ENCODE peak calls at places on chromosomes 4 and X, in four cellular contexts. E, F, G and B are unnamed samples.

GRCh38 chr4:86223472-86223871 is 136.4 kb downstream of the MAPK10 start:
- DNase-seq in G (no peak), E (no peak), F (peak; percentile 46), B (no peak)

GRCh38 chr4:13539047-13539720 is 5.1 kb downstream of the NKX3-2 start:
- DNase-seq in E (no peak), G (no peak), F (no peak), B (no peak)

GRCh38 chr4:76526585-76526990 is 91.6 kb downstream of the SHROOM3 start:
- DNase-seq in F (peak; percentile 79), E (no peak), G (no peak), B (no peak)

GRCh38 chrX:79081895-79082512 is 62.5 kb upstream of the GPR174 start:
- DNase-seq in G (peak; percentile 61), F (peak; percentile 12), E (no peak), B (no peak)

GRCh38 chr4:164807611-164808010 is 53.7 kb downstream of the SMIM31 start:
- DNase-seq in F (peak; percentile 79), E (no peak), G (no peak), B (no peak)

GRCh38 chr4:48227662-48228061 is 42.0 kb downstream of the TEC start:
- DNase-seq in G (no peak), F (no peak), E (no peak), B (no peak)

GRCh38 chr4:1112174-1112820 is 1.1 kb downstream of the RNF212 start:
- DNase-seq in E (no peak), F (no peak), G (no peak), B (no peak)

GRCh38 chr4:751676-752075 is 46.0 kb downstream of the PCGF3 start:
- DNase-seq in E (no peak), G (no peak), F (peak; percentile 58), B (no peak)

GRCh38 chrX:52923781-52924241 is 26.7 kb downstream of the FAM156B start:
- DNase-seq in F (peak; percentile 65), G (peak; percentile 46), E (no peak), B (no peak)

GRCh38 chr4:25058796-25059195 is 28.1 kb upstream of the LGI2 start:
- DNase-seq in G (no peak), F (no peak), E (no peak), B (no peak)

GRCh38 chr4:158624889-158625478 is 46.7 kb downstream of the C4orf46 start:
- DNase-seq in E (no peak), G (peak; percentile 11), F (peak; percentile 64), B (no peak)

GRCh38 chr4:83629945-83630684 is 94.2 kb downstream of the GPAT3 start:
- DNase-seq in E (no peak), F (peak; percentile 78), G (no peak), B (no peak)

GRCh38 chrX:13000311-13000811 is 25.5 kb downstream of the TMSB4X start:
- DNase-seq in E (no peak), F (no peak), G (peak; percentile 90), B (no peak)

GRCh38 chr4:181254771-181255170 is 988.4 kb upstream of the TENM3 start:
- DNase-seq in F (no peak), G (no peak), E (no peak), B (no peak)

GRCh38 chr4:4480685-4481393 is 61.0 kb downstream of the STX18 start:
- DNase-seq in F (peak; percentile 33), E (no peak), G (no peak), B (no peak)

GRCh38 chrX:38514014-38514854 is 47.1 kb upstream of the TSPAN7 start:
- DNase-seq in G (no peak), E (no peak), F (no peak), B (no peak)

GRCh38 chr4:13544556-13545393 is 467 bp upstream of the NKX3-2 start:
- DNase-seq in G (no peak), F (peak; percentile 48), E (no peak), B (no peak)

GRCh38 chr4:19776021-19776459 is 475.7 kb upstream of the SLIT2 start:
- DNase-seq in G (no peak), F (peak; percentile 99), E (no peak), B (no peak)

GRCh38 chrX:19839770-19840254 is 47.6 kb downstream of the SH3KBP1 start:
- DNase-seq in F (peak; percentile 24), G (peak; percentile 64), E (no peak), B (no peak)

GRCh38 chrX:154719132-154719675 is 31.7 kb downstream of the GAB3 start:
- DNase-seq in F (peak; percentile 84), E (no peak), G (no peak), B (peak; percentile 15)

GRCh38 chr4:20288846-20289512 is 37.3 kb downstream of the SLIT2 start:
- DNase-seq in G (no peak), E (no peak), F (peak; percentile 39), B (no peak)

GRCh38 chr4:41362647-41363383 is 106.1 kb downstream of the UCHL1 start:
- DNase-seq in E (no peak), G (no peak), F (peak; percentile 41), B (no peak)

GRCh38 chrX:47222776-47223350 is 4.4 kb downstream of the CDK16 start:
- DNase-seq in F (no peak), G (no peak), E (peak; percentile 27), B (no peak)

GRCh38 chr4:110540606-110541440 is 64.9 kb downstream of the ENPEP start:
- DNase-seq in G (no peak), F (peak; percentile 91), E (no peak), B (no peak)

GRCh38 chr4:137307806-137308205 is 224.5 kb downstream of the PCDH18 start:
- DNase-seq in G (no peak), E (no peak), F (peak; percentile 84), B (no peak)

GRCh38 chrX:50157545-50158125 is 43.2 kb downstream of the AKAP4 start:
- DNase-seq in F (no peak), E (no peak), G (no peak), B (no peak)

GRCh38 chr4:72971572-72971971 is 97.9 kb downstream of the COX18 start:
- DNase-seq in G (no peak), E (no peak), F (peak; percentile 98), B (no peak)

GRCh38 chr4:4782969-4783368 is 76.5 kb upstream of the MSX1 start:
- DNase-seq in F (no peak), G (no peak), E (no peak), B (no peak)

GRCh38 chr4:87839309-87839946 is 6.7 kb downstream of the MEPE start:
- DNase-seq in F (peak; percentile 37), G (no peak), E (no peak), B (no peak)

GRCh38 chrX:44400588-44400987 is 57.1 kb upstream of the EFHC2 start:
- DNase-seq in F (peak; percentile 97), E (no peak), G (no peak), B (no peak)

GRCh38 chr4:25131396-25131795 is 28.9 kb downstream of the SEPSECS start:
- DNase-seq in E (no peak), F (no peak), G (no peak), B (no peak)

GRCh38 chr4:25767877-25768475 is 94.8 kb downstream of the SEL1L3 start:
- DNase-seq in E (no peak), F (peak; percentile 63), G (no peak), B (no peak)

GRCh38 chrX:84219551-84219950 is 31.6 kb upstream of the RPS6KA6 start:
- DNase-seq in E (no peak), F (peak; percentile 55), G (no peak), B (no peak)

GRCh38 chr4:26609868-26610267 is 26.0 kb downstream of the TBC1D19 start:
- DNase-seq in G (no peak), E (no peak), F (no peak), B (no peak)

GRCh38 chr4:172851534-172851933 is 317.1 kb upstream of the GALNT7 start:
- DNase-seq in G (no peak), E (no peak), F (no peak), B (no peak)
- H3K9me3 ChIP-seq in G (no peaks in the 10 kb centered on the region), E (no peaks in the 10 kb centered on the region), F (no peaks in the 10 kb centered on the region), B (no peaks in the 10 kb centered on the region)

GRCh38 chr4:36638273-36638811 is 356.9 kb downstream of the DTHD1 start:
- DNase-seq in G (no peak), E (no peak), F (no peak), B (no peak)
- H3K9me3 ChIP-seq in G (no peaks in the 10 kb centered on the region), E (no peaks in the 10 kb centered on the region), F (no peaks in the 10 kb centered on the region), B (no peaks in the 10 kb centered on the region)

GRCh38 chrX:30791296-30792278 is 97.5 kb downstream of the TAB3 start:
- DNase-seq in F (no peak), G (no peak), E (no peak), B (no peak)

GRCh38 chrX:30795981-30796958 is 92.8 kb downstream of the TAB3 start:
- DNase-seq in G (no peak), E (no peak), F (no peak), B (no peak)

GRCh38 chrX:30793767-30794103 is 95.3 kb downstream of the TAB3 start:
- DNase-seq in G (no peak), E (no peak), F (no peak), B (no peak)

GRCh38 chrX:30794497-30794896 is 94.6 kb downstream of the TAB3 start:
- DNase-seq in F (no peak), E (no peak), G (no peak), B (no peak)

DNA sequence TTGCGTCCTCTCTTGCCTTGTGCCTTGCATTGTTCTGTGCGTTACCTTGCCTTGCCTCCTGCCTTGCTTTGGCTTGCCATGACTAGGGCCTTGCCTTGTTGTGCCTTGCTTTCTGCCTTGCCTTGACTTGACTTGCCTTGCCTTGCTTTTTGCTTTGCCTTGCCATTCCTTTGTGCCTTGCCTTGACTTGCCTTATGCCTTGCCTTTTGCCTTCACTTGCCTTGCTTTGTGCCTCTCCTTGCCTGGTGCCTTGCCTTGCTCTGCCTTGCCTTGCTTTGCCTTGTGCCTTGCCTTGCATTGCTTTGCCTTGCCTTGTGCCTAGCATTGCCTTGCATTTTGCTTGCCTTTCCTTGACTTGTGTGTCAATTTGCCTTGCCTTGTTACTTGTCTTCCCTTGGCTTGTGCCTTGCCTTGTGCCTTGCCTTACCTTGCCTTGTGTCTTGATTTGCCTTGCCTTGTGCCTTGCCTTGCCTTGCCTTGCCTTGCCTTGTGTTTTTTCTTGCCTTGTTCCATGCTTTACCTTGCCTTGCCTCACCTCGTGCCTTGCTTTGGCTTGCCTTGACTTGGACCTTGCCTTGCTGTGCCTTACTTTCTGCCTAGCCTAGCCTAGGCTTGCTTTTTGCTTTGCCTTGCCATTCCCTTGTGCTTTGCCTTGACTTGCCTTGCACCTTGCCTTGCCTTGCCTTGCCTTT is 95.8 kb downstream of the TAB3 start:
- DNase-seq in G (no peak), E (no peak), F (no peak), B (no peak)
- H3K9me3 ChIP-seq in G (no peaks in the 10 kb centered on the region), E (no peaks in the 10 kb centered on the region), F (no peaks in the 10 kb centered on the region), B (no peaks in the 10 kb centered on the region)

DNA sequence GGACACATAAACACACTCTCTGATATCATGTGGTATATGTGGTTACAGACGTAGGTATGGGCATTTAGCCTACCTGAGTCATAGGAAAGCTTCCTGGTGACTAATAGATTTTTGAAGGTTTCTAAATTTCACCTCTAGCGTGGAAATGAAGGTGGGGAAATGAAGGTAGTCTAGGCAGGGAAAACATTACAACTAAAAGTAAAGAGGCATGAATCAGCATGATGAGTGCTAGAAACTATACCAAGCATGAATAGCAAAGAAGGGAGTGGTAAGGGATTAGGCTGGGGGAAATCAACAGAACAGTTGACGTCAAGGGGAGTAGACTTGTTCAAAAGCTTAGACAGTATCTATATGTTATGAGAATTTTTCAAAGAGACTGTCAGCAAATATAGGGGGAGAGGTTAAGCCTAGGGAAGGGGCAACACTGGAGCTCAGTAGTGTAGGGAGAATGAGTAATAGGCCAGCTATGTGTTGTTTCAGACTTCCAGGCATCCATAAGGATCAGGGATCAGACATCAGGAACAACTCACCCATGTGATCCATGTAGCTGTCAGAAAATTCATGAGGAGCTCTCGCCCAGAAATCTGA is 279.3 kb upstream of the DIPK2B start:
- DNase-seq in F (peak; percentile 92), E (no peak), G (no peak), B (no peak)
- H3K9me3 ChIP-seq in F (no peaks in the 10 kb centered on the region), E (no peaks in the 10 kb centered on the region), G (no peaks in the 10 kb centered on the region), B (no peaks in the 10 kb centered on the region)